ENCODE peak calls at places on chromosome 7, in five cellular contexts. Y is OCI-LY7, N is CD14-positive monocyte, E is upper lobe of right lung, J is endothelial cell. O is an unnamed sample.

GRCh38 chr7:45457591-45457990 is 116.6 kb upstream of the ADCY1 start:
- DNase-seq in N (no peak), J (no peak), E (no peak), Y (no peak), O (no peak)

GRCh38 chr7:130741336-130741995 is 7.5 kb upstream of the KLF14 start:
- DNase-seq in Y (peak), E (no peak), N (no peak), J (no peak), O (no peak)

GRCh38 chr7:18459439-18459838 is 36.1 kb upstream of the HDAC9 start:
- DNase-seq in Y (no peak), N (no peak), E (no peak), J (no peak), O (no peak)

GRCh38 chr7:138890782-138891445 is 90.3 kb downstream of the KIAA1549 start:
- DNase-seq in J (no peak), N (no peak), Y (no peak), E (no peak), O (peak)

GRCh38 chr7:81618400-81619014 is 151.3 kb downstream of the HGF start:
- DNase-seq in N (no peak), J (no peak), Y (no peak), E (no peak), O (peak)

GRCh38 chr7:96173777-96174176 is 148.1 kb downstream of the SLC25A13 start:
- DNase-seq in N (no peak), J (no peak), E (no peak), Y (no peak), O (no peak)

GRCh38 chr7:45387837-45388236 is 186.3 kb upstream of the ADCY1 start:
- DNase-seq in J (no peak), N (no peak), E (no peak), Y (no peak), O (no peak)

GRCh38 chr7:157464971-157465481 is 128.2 kb downstream of the DNAJB6 start:
- DNase-seq in N (no peak), J (no peak), E (peak), Y (no peak), O (no peak)

GRCh38 chr7:7969306-7970112 is 913 bp downstream of the GLCCI1 start:
- DNase-seq in E (peak), J (peak), Y (peak), N (peak), O (no peak)

GRCh38 chr7:98870807-98871491 is 1.1 kb upstream of the TMEM130 start:
- DNase-seq in E (peak), J (no peak), Y (no peak), N (no peak), O (no peak)

GRCh38 chr7:95470452-95470851 is 15.3 kb upstream of the ASB4 start:
- DNase-seq in Y (peak), E (no peak), J (peak), N (no peak), O (peak)

GRCh38 chr7:41924798-41925197 is 221.9 kb upstream of the INHBA start:
- DNase-seq in Y (no peak), N (no peak), E (no peak), J (no peak), O (peak)

GRCh38 chr7:42876182-42877068 is 35.4 kb downstream of the C7orf25 start:
- DNase-seq in Y (peak), E (no peak), J (peak), N (no peak), O (peak)

GRCh38 chr7:157692156-157693011 is 355.6 kb downstream of the DNAJB6 start:
- DNase-seq in N (no peak), J (no peak), E (peak), Y (no peak), O (no peak)

GRCh38 chr7:105323366-105323765 is 65.4 kb downstream of the SRPK2 start:
- DNase-seq in N (no peak), Y (no peak), E (no peak), J (no peak), O (no peak)

GRCh38 chr7:66356277-66356721 is 151.2 kb downstream of the TPST1 start:
- DNase-seq in Y (no peak), J (no peak), E (no peak), N (no peak), O (peak)

GRCh38 chr7:76008156-76008687 is 13.8 kb upstream of the TMEM120A start:
- DNase-seq in J (no peak), Y (no peak), N (peak), E (no peak), O (no peak)

GRCh38 chr7:142329062-142329788 is 71.4 kb upstream of the PRSS58 start:
- DNase-seq in E (no peak), J (no peak), N (no peak), Y (no peak), O (no peak)

GRCh38 chr7:1056006-1056784 is 11.8 kb downstream of the GPR146 start:
- DNase-seq in Y (peak), N (no peak), J (peak), E (peak), O (no peak)

GRCh38 chr7:88309845-88310244 is 3.2 kb upstream of the STEAP4 start:
- DNase-seq in J (no peak), E (no peak), N (no peak), Y (no peak), O (peak)

GRCh38 chr7:153193144-153193595 is 433.6 kb downstream of the ACTR3B start:
- DNase-seq in N (no peak), J (peak), Y (peak), E (peak), O (no peak)

GRCh38 chr7:99393363-99394187 is 14.8 kb downstream of the PDAP1 start:
- DNase-seq in N (no peak), Y (no peak), J (peak), E (no peak), O (no peak)

GRCh38 chr7:111198255-111198654 is 107.3 kb downstream of the LRRN3 start:
- DNase-seq in Y (no peak), N (no peak), J (no peak), E (no peak), O (peak)

GRCh38 chr7:97179454-97180104 is 62.1 kb downstream of the SDHAF3 start:
- DNase-seq in N (peak), Y (peak), J (peak), E (no peak), O (peak)

GRCh38 chr7:16594061-16594460 is 51.5 kb downstream of the ANKMY2 start:
- DNase-seq in J (no peak), E (no peak), Y (no peak), N (no peak), O (peak)
- TF ChIP-seq CTCF in J (no peak), E (no peak), Y (no peak), N (no peak), O (no peak)

DNA sequence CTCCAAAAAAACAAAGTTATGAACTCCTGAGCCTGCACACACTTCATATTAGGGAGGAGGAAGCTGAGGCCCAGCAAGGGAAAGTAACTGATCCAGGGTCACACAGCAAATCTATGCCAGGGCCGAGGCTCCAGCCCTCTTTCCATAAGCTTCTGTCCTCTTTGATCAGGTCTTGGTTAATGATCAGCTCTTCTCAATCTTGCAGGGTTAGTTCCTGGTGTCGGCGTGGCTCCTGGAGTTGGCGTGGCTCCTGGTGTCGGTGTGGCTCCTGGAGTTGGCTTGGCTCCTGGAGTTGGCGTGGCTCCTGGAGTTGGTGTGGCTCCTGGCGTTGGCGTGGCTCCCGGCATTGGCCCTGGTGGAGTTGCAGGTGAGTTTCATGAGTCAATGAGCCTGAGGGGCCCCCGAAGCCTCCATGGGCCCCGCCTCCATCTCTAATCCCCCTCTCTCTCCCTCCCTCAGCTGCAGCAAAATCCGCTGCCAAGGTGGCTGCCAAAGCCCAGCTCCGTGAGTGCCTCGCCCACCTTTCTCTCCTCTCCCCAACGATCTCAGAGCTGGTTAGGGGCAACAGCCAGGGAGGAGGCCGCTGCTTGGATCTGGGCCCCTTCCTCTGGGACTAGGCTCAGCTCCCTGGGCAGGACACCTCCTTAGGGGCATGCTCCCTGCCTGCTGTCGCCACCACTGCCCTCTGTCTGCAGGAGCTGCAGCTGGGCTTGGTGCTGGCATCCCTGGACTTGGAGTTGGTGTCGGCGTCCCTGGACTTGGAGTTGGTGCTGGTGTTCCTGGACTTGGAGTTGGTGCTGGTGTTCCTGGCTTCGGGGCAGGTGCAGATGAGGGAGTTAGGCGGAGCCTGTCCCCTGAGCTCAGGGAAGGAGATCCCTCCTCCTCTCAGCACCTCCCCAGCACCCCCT is 23.7 kb upstream of the LIMK1 start:
- DNase-seq in N (no peak), Y (no peak), E (peak), J (no peak), O (no peak)
- TF ChIP-seq CTCF in N (no peak), Y (no peak), E (peak), J (no peak), O (no peak)

GRCh38 chr7:12517451-12517850 is 53.1 kb upstream of the SCIN start:
- DNase-seq in E (no peak), J (no peak), N (no peak), Y (no peak), O (no peak)

GRCh38 chr7:12524794-12525386 is 45.6 kb upstream of the SCIN start:
- DNase-seq in E (no peak), J (no peak), N (no peak), Y (peak), O (peak)

GRCh38 chr7:12519682-12520009 is 50.9 kb upstream of the SCIN start:
- DNase-seq in E (no peak), J (no peak), Y (no peak), N (no peak), O (no peak)

DNA sequence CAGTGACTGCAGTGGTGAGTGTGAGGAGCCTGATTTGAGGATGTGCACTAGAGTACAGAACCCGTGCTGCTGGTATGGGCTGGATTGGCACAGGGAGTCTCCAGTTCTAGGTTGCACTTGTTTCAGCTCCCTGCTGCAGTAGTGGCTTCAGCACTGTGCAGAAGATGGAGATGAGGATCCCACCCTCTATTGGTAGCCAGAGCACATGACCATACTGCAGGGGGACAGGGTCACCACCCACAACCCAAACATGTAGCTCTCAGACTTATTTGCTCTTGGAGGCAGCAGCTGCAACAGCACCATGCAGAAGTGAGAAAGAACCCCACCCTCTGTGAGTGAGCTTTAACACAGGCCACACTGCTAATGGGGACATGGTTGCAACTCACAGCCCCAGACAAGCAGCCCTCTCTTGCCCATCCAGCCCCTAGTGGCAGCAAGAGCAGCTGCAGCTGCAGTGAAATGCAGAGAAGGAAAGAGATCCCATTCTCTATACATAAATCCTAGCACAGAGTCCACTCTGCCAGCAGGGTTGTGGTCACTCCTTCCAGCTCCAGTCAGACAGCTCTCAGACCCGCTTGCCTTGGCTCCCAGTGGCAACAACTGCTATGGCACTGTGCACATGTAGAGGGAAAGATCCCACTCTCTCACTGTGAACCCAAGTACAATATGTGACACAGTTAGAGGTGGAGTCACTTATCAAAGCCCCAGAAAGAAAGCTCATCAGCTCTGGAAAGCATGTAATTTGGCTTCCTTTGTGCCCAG is 51.4 kb upstream of the SCIN start:
- DNase-seq in Y (no peak), J (peak), N (no peak), E (no peak), O (peak)
- TF ChIP-seq CTCF in Y (peak), J (peak), N (peak), E (peak), O (peak)

GRCh38 chr7:120337308-120337907 is 64.4 kb downstream of the KCND2 start:
- DNase-seq in N (no peak), Y (peak), J (peak), E (no peak), O (peak)
- TF ChIP-seq CTCF in N (peak), Y (peak), J (peak), E (peak), O (peak)

GRCh38 chr7:27434729-27435400 is 192.3 kb downstream of the EVX1 start:
- DNase-seq in Y (no peak), J (no peak), N (no peak), E (no peak), O (peak)
- TF ChIP-seq CTCF in Y (no peak), J (no peak), N (no peak), E (no peak), O (peak)

O was measured in fibroblast of mammary gland.